ENCODE peak calls at places on chromosomes 11 and 22, in eight cellular contexts. One of them, this sample, is unnamed.

GRCh38 chr11:84212467-84213390 is 926.6 kb upstream of the CCDC90B start:
- DNase-seq in K562: no peak
- DNase-seq in GM12878: no peak
- DNase-seq in HCT116: no peak
- DNase-seq in GM23338: no peak
- DNase-seq in SK-N-SH: no peak
- DNase-seq in A549: no peak
- DNase-seq in HepG2: peak
- DNase-seq in this sample: no peak

GRCh38 chr11:112247198-112247597 is 13.5 kb downstream of the PLET1 start:
- DNase-seq in K562: no peak
- DNase-seq in GM12878: no peak
- DNase-seq in HCT116: no peak
- DNase-seq in GM23338: no peak
- DNase-seq in SK-N-SH: no peak
- DNase-seq in A549: no peak
- DNase-seq in HepG2: no peak
- DNase-seq in this sample: no peak

GRCh38 chr11:2466069-2466801 is 21.4 kb downstream of the KCNQ1 start:
- DNase-seq in K562: no peak
- DNase-seq in GM12878: no peak
- DNase-seq in HCT116: no peak
- DNase-seq in GM23338: no peak
- DNase-seq in SK-N-SH: no peak
- DNase-seq in A549: no peak
- DNase-seq in HepG2: no peak
- DNase-seq in this sample: no peak

GRCh38 chr11:9473408-9473807 is 12.6 kb downstream of the ZNF143 start:
- DNase-seq in K562: no peak
- DNase-seq in GM12878: no peak
- DNase-seq in HCT116: no peak
- DNase-seq in GM23338: no peak
- DNase-seq in SK-N-SH: peak
- DNase-seq in A549: no peak
- DNase-seq in HepG2: no peak
- DNase-seq in this sample: no peak

GRCh38 chr11:69397732-69398131 is 83.7 kb upstream of the LINC01488 start:
- DNase-seq in K562: no peak
- DNase-seq in GM12878: no peak
- DNase-seq in HCT116: no peak
- DNase-seq in GM23338: no peak
- DNase-seq in SK-N-SH: no peak
- DNase-seq in A549: no peak
- DNase-seq in HepG2: no peak
- DNase-seq in this sample: no peak

GRCh38 chr11:70788247-70789022 is 390.1 kb downstream of the CTTN start:
- DNase-seq in K562: peak
- DNase-seq in GM12878: no peak
- DNase-seq in HCT116: peak
- DNase-seq in GM23338: no peak
- DNase-seq in SK-N-SH: no peak
- DNase-seq in A549: peak
- DNase-seq in HepG2: no peak
- DNase-seq in this sample: no peak

GRCh38 chr22:16955678-16956210 is 52.3 kb downstream of the GAB4 start:
- DNase-seq in K562: peak
- DNase-seq in GM12878: no peak
- DNase-seq in HCT116: no peak
- DNase-seq in GM23338: no peak
- DNase-seq in SK-N-SH: no peak
- DNase-seq in A549: no peak
- DNase-seq in HepG2: no peak
- DNase-seq in this sample: no peak

GRCh38 chr11:24086921-24087320 is 409.9 kb upstream of the LUZP2 start:
- DNase-seq in K562: no peak
- DNase-seq in GM12878: no peak
- DNase-seq in HCT116: no peak
- DNase-seq in GM23338: no peak
- DNase-seq in SK-N-SH: no peak
- DNase-seq in A549: no peak
- DNase-seq in HepG2: no peak
- DNase-seq in this sample: no peak

GRCh38 chr22:24176040-24176439 is 5.2 kb upstream of the SUSD2 start:
- DNase-seq in K562: no peak
- DNase-seq in GM12878: no peak
- DNase-seq in HCT116: no peak
- DNase-seq in GM23338: no peak
- DNase-seq in SK-N-SH: no peak
- DNase-seq in A549: no peak
- DNase-seq in HepG2: no peak
- DNase-seq in this sample: no peak

GRCh38 chr11:14304601-14305000 is 54.4 kb downstream of the RRAS2 start:
- DNase-seq in K562: no peak
- DNase-seq in GM12878: no peak
- DNase-seq in HCT116: no peak
- DNase-seq in GM23338: peak
- DNase-seq in SK-N-SH: no peak
- DNase-seq in A549: no peak
- DNase-seq in HepG2: no peak
- DNase-seq in this sample: no peak

GRCh38 chr11:75420224-75421034 is 12.6 kb downstream of the KLHL35 start:
- DNase-seq in K562: peak
- DNase-seq in GM12878: no peak
- DNase-seq in HCT116: no peak
- DNase-seq in GM23338: no peak
- DNase-seq in SK-N-SH: no peak
- DNase-seq in A549: no peak
- DNase-seq in HepG2: no peak
- DNase-seq in this sample: no peak
- TF ChIP-seq REST in K562: no peak
- TF ChIP-seq REST in GM12878: no peak
- TF ChIP-seq REST in HCT116: no peak
- TF ChIP-seq REST in GM23338: no peak
- TF ChIP-seq REST in SK-N-SH: no peak
- TF ChIP-seq REST in A549: no peak
- TF ChIP-seq REST in HepG2: no peak
- TF ChIP-seq REST in this sample: no peak

GRCh38 chr11:61969391-61969758 is 1.9 kb upstream of the FTH1 start:
- DNase-seq in K562: no peak
- DNase-seq in GM12878: no peak
- DNase-seq in HCT116: no peak
- DNase-seq in GM23338: no peak
- DNase-seq in SK-N-SH: no peak
- DNase-seq in A549: no peak
- DNase-seq in HepG2: no peak
- DNase-seq in this sample: no peak

GRCh38 chr11:61966673-61967176 is 709 bp downstream of the FTH1 start:
- DNase-seq in K562: peak
- DNase-seq in GM12878: no peak
- DNase-seq in HCT116: no peak
- DNase-seq in GM23338: peak
- DNase-seq in SK-N-SH: peak
- DNase-seq in A549: no peak
- DNase-seq in HepG2: no peak
- DNase-seq in this sample: no peak

GRCh38 chr11:61968758-61969390 is 1.4 kb upstream of the FTH1 start:
- DNase-seq in K562: no peak
- DNase-seq in GM12878: no peak
- DNase-seq in HCT116: no peak
- DNase-seq in GM23338: no peak
- DNase-seq in SK-N-SH: no peak
- DNase-seq in A549: no peak
- DNase-seq in HepG2: no peak
- DNase-seq in this sample: no peak

GRCh38 chr11:61967177-61967923 is at the start of gene FTH1:
- DNase-seq in K562: peak
- DNase-seq in GM12878: no peak
- DNase-seq in HCT116: peak
- DNase-seq in GM23338: peak
- DNase-seq in SK-N-SH: peak
- DNase-seq in A549: peak
- DNase-seq in HepG2: peak
- DNase-seq in this sample: peak

DNA sequence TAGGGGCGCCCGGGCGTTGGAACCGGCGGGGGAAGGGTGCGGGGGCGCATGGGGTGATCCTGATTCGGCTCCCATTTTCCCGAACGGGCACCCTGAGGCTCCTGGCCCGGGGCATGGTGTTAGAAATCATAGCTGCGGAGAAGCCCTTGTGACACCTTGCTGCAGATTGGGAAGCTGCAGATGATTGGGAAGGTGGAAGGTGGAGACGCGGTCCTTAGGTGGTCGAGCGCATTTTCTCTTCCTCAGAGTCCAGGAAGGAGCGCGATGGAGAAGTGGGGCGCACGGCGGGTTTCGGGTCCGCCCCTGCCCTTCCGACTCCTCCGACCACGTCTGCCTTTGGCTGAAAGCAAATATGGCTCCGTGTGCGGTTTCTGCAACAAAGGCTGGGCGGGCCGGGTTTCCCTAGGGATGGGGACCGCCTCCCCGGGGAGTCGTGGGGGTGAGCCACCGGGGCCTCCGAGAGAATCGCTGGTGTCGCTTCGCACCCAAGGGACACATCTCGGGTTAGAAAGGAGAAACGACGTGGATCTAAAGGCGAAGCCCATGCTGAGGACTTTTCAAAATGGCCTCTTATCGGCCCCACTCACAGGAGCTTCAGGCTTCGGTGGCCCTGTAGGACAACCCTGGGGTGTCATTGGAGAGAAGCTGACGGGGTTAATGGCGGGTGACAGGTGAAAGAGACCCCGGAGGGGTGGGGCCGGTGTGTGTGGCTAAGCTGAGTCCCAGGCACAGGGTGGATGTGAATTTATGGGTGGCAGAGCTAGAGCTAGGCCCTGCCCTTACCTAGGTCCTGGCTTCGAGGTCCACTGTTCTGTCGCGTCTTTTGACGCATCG is 707 bp upstream of the FTH1 start:
- DNase-seq in K562: peak
- DNase-seq in GM12878: peak
- DNase-seq in HCT116: no peak
- DNase-seq in GM23338: peak
- DNase-seq in SK-N-SH: peak
- DNase-seq in A549: no peak
- DNase-seq in HepG2: peak
- DNase-seq in this sample: no peak
- TF ChIP-seq REST in K562: no peak
- TF ChIP-seq REST in GM12878: no peak
- TF ChIP-seq REST in HCT116: no peak
- TF ChIP-seq REST in GM23338: no peak
- TF ChIP-seq REST in SK-N-SH: no peak
- TF ChIP-seq REST in A549: no peak
- TF ChIP-seq REST in HepG2: no peak
- TF ChIP-seq REST in this sample: no peak

GRCh38 chr22:28909375-28909774 is 26.0 kb downstream of the ZNRF3 start:
- DNase-seq in K562: peak
- DNase-seq in GM12878: peak
- DNase-seq in HCT116: no peak
- DNase-seq in GM23338: no peak
- DNase-seq in SK-N-SH: no peak
- DNase-seq in A549: no peak
- DNase-seq in HepG2: no peak
- DNase-seq in this sample: no peak
- TF ChIP-seq REST in K562: no peak
- TF ChIP-seq REST in GM12878: no peak
- TF ChIP-seq REST in HCT116: no peak
- TF ChIP-seq REST in GM23338: no peak
- TF ChIP-seq REST in SK-N-SH: no peak
- TF ChIP-seq REST in A549: no peak
- TF ChIP-seq REST in HepG2: no peak
- TF ChIP-seq REST in this sample: no peak

GRCh38 chr11:64902102-64902900 is 14.7 kb downstream of the ATG2A start:
- DNase-seq in K562: no peak
- DNase-seq in GM12878: no peak
- DNase-seq in HCT116: no peak
- DNase-seq in GM23338: no peak
- DNase-seq in SK-N-SH: no peak
- DNase-seq in A549: no peak
- DNase-seq in HepG2: no peak
- DNase-seq in this sample: no peak

GRCh38 chr11:64903291-64903833 is 13.6 kb downstream of the ATG2A start:
- DNase-seq in K562: no peak
- DNase-seq in GM12878: no peak
- DNase-seq in HCT116: no peak
- DNase-seq in GM23338: no peak
- DNase-seq in SK-N-SH: no peak
- DNase-seq in A549: no peak
- DNase-seq in HepG2: no peak
- DNase-seq in this sample: no peak

GRCh38 chr11:64908766-64909165 is 8.2 kb downstream of the ATG2A start:
- DNase-seq in K562: no peak
- DNase-seq in GM12878: no peak
- DNase-seq in HCT116: no peak
- DNase-seq in GM23338: no peak
- DNase-seq in SK-N-SH: no peak
- DNase-seq in A549: no peak
- DNase-seq in HepG2: no peak
- DNase-seq in this sample: no peak

GRCh38 chr11:64906314-64906635 is 10.7 kb downstream of the ATG2A start:
- DNase-seq in K562: no peak
- DNase-seq in GM12878: no peak
- DNase-seq in HCT116: no peak
- DNase-seq in GM23338: no peak
- DNase-seq in SK-N-SH: no peak
- DNase-seq in A549: no peak
- DNase-seq in HepG2: no peak
- DNase-seq in this sample: no peak

DNA sequence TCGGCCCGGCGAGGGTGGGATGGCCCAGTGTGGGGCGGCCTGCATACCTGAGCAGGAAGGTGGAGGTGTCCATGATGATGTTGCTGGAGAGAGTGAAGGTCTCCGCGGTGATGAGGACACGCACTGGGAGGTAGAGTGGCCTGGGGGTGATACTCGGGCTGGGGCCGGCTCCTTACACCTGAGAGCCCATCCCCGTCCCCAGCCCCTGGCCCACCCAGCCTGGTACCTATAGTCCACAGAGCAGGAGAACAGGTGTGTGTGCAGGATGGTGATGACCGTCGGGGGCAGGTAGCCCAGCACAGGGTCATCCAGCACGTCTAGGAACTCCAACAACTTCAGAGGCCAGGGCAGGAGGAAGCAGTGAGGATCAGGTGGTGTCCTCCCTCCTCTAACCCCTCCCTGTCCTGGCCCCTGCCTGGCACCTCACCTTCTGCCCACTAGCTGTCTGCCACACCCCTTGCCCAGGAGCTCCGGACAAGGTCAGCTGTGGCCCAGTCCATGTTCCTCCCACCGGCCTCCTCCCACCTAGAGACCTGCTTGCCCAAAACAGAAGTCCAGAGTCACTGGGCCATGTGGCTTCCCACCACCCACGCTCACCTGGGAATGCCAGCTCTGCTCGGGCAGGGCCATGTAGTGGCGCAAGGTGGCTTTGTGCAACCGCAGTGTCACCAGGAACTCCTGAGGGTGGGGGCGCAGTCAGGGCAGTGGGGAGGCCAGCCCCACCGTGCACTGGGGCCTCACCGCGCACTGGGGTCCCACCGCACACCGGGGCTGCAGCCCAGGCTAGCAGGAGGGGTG is 11.3 kb downstream of the ATG2A start:
- DNase-seq in K562: no peak
- DNase-seq in GM12878: no peak
- DNase-seq in HCT116: no peak
- DNase-seq in GM23338: no peak
- DNase-seq in SK-N-SH: no peak
- DNase-seq in A549: no peak
- DNase-seq in HepG2: no peak
- DNase-seq in this sample: no peak
- TF ChIP-seq REST in K562: no peak
- TF ChIP-seq REST in GM12878: no peak
- TF ChIP-seq REST in HCT116: no peak
- TF ChIP-seq REST in GM23338: no peak
- TF ChIP-seq REST in SK-N-SH: no peak
- TF ChIP-seq REST in A549: no peak
- TF ChIP-seq REST in HepG2: no peak
- TF ChIP-seq REST in this sample: no peak